ENCODE peak calls at places on chromosomes 5 and 9, in eight cellular contexts. H is mesendoderm, C is lower leg skin, R is brain microvascular endothelial cell, I is GF-D8, V is hippocampal formation, T is nephron progenitor cell, G is stromal cell of bone marrow. Z is an unnamed sample.

GRCh38 chr9:110214956-110215355 is 7.0 kb upstream of the C9orf152 start:
- DNase-seq in H (no peak), C (no peak), R (no peak), I (no peak), V (no peak), T (no peak), G (no peak), Z (no peak)

GRCh38 chr5:172699999-172700685 is 59.1 kb downstream of the NEURL1B start:
- DNase-seq in H (peak), C (no peak), R (no peak), I (no peak), V (no peak), T (peak), G (no peak), Z (no peak)

GRCh38 chr9:33734911-33735310 is 60.5 kb upstream of the PRSS3 start:
- DNase-seq in H (no peak), C (no peak), R (no peak), I (no peak), V (no peak), T (no peak), G (no peak), Z (no peak)

GRCh38 chr9:17578911-17579793 is at the start of gene SH3GL2:
- DNase-seq in H (peak), C (no peak), R (peak), I (no peak), V (no peak), T (peak), G (no peak), Z (no peak)

GRCh38 chr5:113202904-113203716 is 226.5 kb downstream of the DCP2 start:
- DNase-seq in H (peak), C (peak), R (peak), I (no peak), V (no peak), T (peak), G (no peak), Z (peak)

GRCh38 chr9:130453487-130453886 is 8.7 kb downstream of the ASS1 start:
- DNase-seq in H (no peak), C (no peak), R (peak), I (no peak), V (no peak), T (no peak), G (no peak), Z (no peak)

GRCh38 chr5:61941637-61942036 is 364.4 kb upstream of the KIF2A start:
- DNase-seq in H (no peak), C (no peak), R (no peak), I (no peak), V (no peak), T (no peak), G (peak), Z (no peak)

GRCh38 chr5:143572671-143573070 is 169.2 kb upstream of the NR3C1 start:
- DNase-seq in H (no peak), C (no peak), R (no peak), I (no peak), V (no peak), T (no peak), G (no peak), Z (no peak)

GRCh38 chr9:132857031-132857430 is 21.1 kb downstream of the AK8 start:
- DNase-seq in H (no peak), C (peak), R (peak), I (no peak), V (no peak), T (no peak), G (peak), Z (no peak)

GRCh38 chr9:97041898-97042297 is 3.0 kb upstream of the CTSV start:
- DNase-seq in H (no peak), C (no peak), R (no peak), I (no peak), V (no peak), T (no peak), G (no peak), Z (no peak)

GRCh38 chr5:148482697-148483462 is 99.1 kb downstream of the FBXO38 start:
- DNase-seq in H (peak), C (no peak), R (peak), I (no peak), V (no peak), T (peak), G (peak), Z (no peak)

GRCh38 chr9:93656426-93657222 is 80.2 kb downstream of the PHF2 start:
- DNase-seq in H (no peak), C (no peak), R (no peak), I (no peak), V (no peak), T (no peak), G (no peak), Z (no peak)

GRCh38 chr9:114421147-114421546 is 33.4 kb upstream of the AKNA start:
- DNase-seq in H (no peak), C (no peak), R (no peak), I (no peak), V (no peak), T (no peak), G (no peak), Z (no peak)

GRCh38 chr5:149140197-149141002 is 893 bp upstream of the ABLIM3 start:
- DNase-seq in H (no peak), C (no peak), R (no peak), I (no peak), V (no peak), T (no peak), G (no peak), Z (no peak)

GRCh38 chr5:35185518-35185917 is 44.8 kb downstream of the PRLR start:
- DNase-seq in H (no peak), C (no peak), R (no peak), I (no peak), V (no peak), T (no peak), G (no peak), Z (no peak)

GRCh38 chr9:102069969-102070368 is 331.5 kb upstream of the GRIN3A start:
- DNase-seq in H (no peak), C (no peak), R (peak), I (no peak), V (no peak), T (no peak), G (peak), Z (no peak)

GRCh38 chr9:133043449-133044035 is 12.7 kb downstream of the GTF3C5 start:
- DNase-seq in H (no peak), C (no peak), R (no peak), I (no peak), V (no peak), T (no peak), G (no peak), Z (no peak)

GRCh38 chr9:101601904-101602765 is 7.4 kb upstream of the PPP3R2 start:
- DNase-seq in H (peak), C (no peak), R (peak), I (peak), V (peak), T (peak), G (peak), Z (no peak)

GRCh38 chr5:172642046-172642409 is 965 bp downstream of the NEURL1B start:
- DNase-seq in H (no peak), C (no peak), R (no peak), I (no peak), V (no peak), T (no peak), G (no peak), Z (no peak)

GRCh38 chr5:55913396-55914140 is 62.4 kb downstream of the IL31RA start:
- DNase-seq in H (no peak), C (no peak), R (no peak), I (no peak), V (no peak), T (no peak), G (no peak), Z (no peak)

GRCh38 chr9:76624381-76625048 is 139.7 kb upstream of the PCA3 start:
- DNase-seq in H (no peak), C (no peak), R (no peak), I (no peak), V (no peak), T (no peak), G (no peak), Z (no peak)

GRCh38 chr5:5885782-5886181 is 463.3 kb downstream of the ICE1 start:
- DNase-seq in H (no peak), C (no peak), R (no peak), I (no peak), V (no peak), T (no peak), G (no peak), Z (no peak)

GRCh38 chr9:14554866-14555265 is 138.4 kb downstream of the ZDHHC21 start:
- DNase-seq in H (no peak), C (no peak), R (peak), I (no peak), V (no peak), T (no peak), G (peak), Z (no peak)

GRCh38 chr9:108254236-108254635 is 601.5 kb downstream of the ACTL7B start:
- DNase-seq in H (no peak), C (no peak), R (no peak), I (no peak), V (no peak), T (no peak), G (no peak), Z (no peak)

GRCh38 chr9:126002476-126003350 is 255.5 kb downstream of the PBX3 start:
- DNase-seq in H (no peak), C (no peak), R (no peak), I (no peak), V (no peak), T (no peak), G (no peak), Z (no peak)

GRCh38 chr5:886051-886450 is 6.5 kb downstream of the BRD9 start:
- DNase-seq in H (no peak), C (no peak), R (no peak), I (no peak), V (no peak), T (no peak), G (no peak), Z (no peak)

GRCh38 chr5:150497274-150497988 is 10.5 kb upstream of the NDST1 start:
- DNase-seq in H (no peak), C (peak), R (peak), I (no peak), V (peak), T (peak), G (peak), Z (peak)

GRCh38 chr9:35727676-35728040 is 4.3 kb downstream of the TLN1 start:
- DNase-seq in H (no peak), C (no peak), R (peak), I (no peak), V (no peak), T (no peak), G (no peak), Z (no peak)

GRCh38 chr5:147949711-147950573 is 43.6 kb upstream of the C5orf46 start:
- DNase-seq in H (peak), C (no peak), R (no peak), I (no peak), V (peak), T (no peak), G (no peak), Z (no peak)

GRCh38 chr5:73312146-73312871 is 136.3 kb downstream of the FOXD1 start:
- DNase-seq in H (peak), C (no peak), R (peak), I (no peak), V (no peak), T (no peak), G (peak), Z (no peak)

GRCh38 chr5:1118231-1118698 is 6.4 kb upstream of the SLC12A7 start:
- DNase-seq in H (no peak), C (no peak), R (no peak), I (no peak), V (no peak), T (no peak), G (no peak), Z (no peak)

GRCh38 chr5:159850192-159850573 is 66.1 kb upstream of the ADRA1B start:
- DNase-seq in H (no peak), C (peak), R (peak), I (no peak), V (no peak), T (peak), G (peak), Z (peak)

GRCh38 chr9:132842124-132843005 is 35.7 kb downstream of the AK8 start:
- DNase-seq in H (peak), C (no peak), R (no peak), I (no peak), V (no peak), T (no peak), G (no peak), Z (no peak)

GRCh38 chr9:116147821-116148220 is 5.8 kb upstream of the PAPPA start:
- DNase-seq in H (no peak), C (no peak), R (no peak), I (no peak), V (no peak), T (no peak), G (no peak), Z (no peak)

GRCh38 chr5:153400931-153401330 is 89.5 kb upstream of the GRIA1 start:
- DNase-seq in H (no peak), C (no peak), R (no peak), I (no peak), V (no peak), T (no peak), G (peak), Z (no peak)

GRCh38 chr5:122392224-122392623 is 80.2 kb downstream of the SNCAIP start:
- DNase-seq in H (no peak), C (no peak), R (no peak), I (no peak), V (no peak), T (no peak), G (no peak), Z (no peak)

GRCh38 chr9:125238127-125238914 is 2.8 kb downstream of the HSPA5 start:
- DNase-seq in H (no peak), C (no peak), R (no peak), I (no peak), V (no peak), T (no peak), G (no peak), Z (no peak)

Z was measured in keratinocyte.